ENCODE peak calls at places on chromosome 7, in six cellular contexts. One of them, this sample, is unnamed.

GRCh38 chr7:38318803-38319416 is 45.5 kb upstream of the TARP start:
- DNase-seq in tibial nerve: peak; percentile 40
- DNase-seq in GM06990: no peak
- DNase-seq in coronary artery: no peak
- DNase-seq in osteoblast: peak; percentile 89
- DNase-seq in IMR-90: peak; percentile 81
- DNase-seq in this sample: peak; percentile 75

GRCh38 chr7:121107923-121108498 is 119.5 kb downstream of the CPED1 start:
- DNase-seq in tibial nerve: no peak
- DNase-seq in IMR-90: peak; percentile 78
- DNase-seq in osteoblast: peak; percentile 55
- DNase-seq in GM06990: peak; percentile 13
- DNase-seq in coronary artery: no peak
- DNase-seq in this sample: peak; percentile 84

GRCh38 chr7:136698231-136698630 is 170.2 kb upstream of the CHRM2 start:
- DNase-seq in coronary artery: no peak
- DNase-seq in tibial nerve: no peak
- DNase-seq in osteoblast: no peak
- DNase-seq in GM06990: no peak
- DNase-seq in IMR-90: no peak
- DNase-seq in this sample: no peak

GRCh38 chr7:112081778-112082177 is 124.4 kb downstream of the DOCK4 start:
- DNase-seq in osteoblast: no peak
- DNase-seq in tibial nerve: no peak
- DNase-seq in GM06990: no peak
- DNase-seq in coronary artery: no peak
- DNase-seq in IMR-90: no peak
- DNase-seq in this sample: no peak

GRCh38 chr7:143172354-143172753 is 10.9 kb upstream of the TAS2R39 start:
- DNase-seq in GM06990: no peak
- DNase-seq in IMR-90: no peak
- DNase-seq in osteoblast: peak; percentile 18
- DNase-seq in coronary artery: no peak
- DNase-seq in tibial nerve: no peak
- DNase-seq in this sample: no peak

GRCh38 chr7:130141161-130141857 is 63.9 kb downstream of the TMEM209 start:
- DNase-seq in tibial nerve: peak; percentile 64
- DNase-seq in IMR-90: peak; percentile 73
- DNase-seq in coronary artery: no peak
- DNase-seq in GM06990: no peak
- DNase-seq in osteoblast: peak; percentile 98
- DNase-seq in this sample: peak; percentile 67

GRCh38 chr7:149598721-149599308 is 101.2 kb upstream of the ZNF746 start:
- DNase-seq in coronary artery: no peak
- DNase-seq in IMR-90: peak; percentile 38
- DNase-seq in tibial nerve: no peak
- DNase-seq in osteoblast: no peak
- DNase-seq in GM06990: peak; percentile 28
- DNase-seq in this sample: peak; percentile 40

GRCh38 chr7:109308816-109309215 is 739.1 kb downstream of the DNAJB9 start:
- DNase-seq in coronary artery: no peak
- DNase-seq in osteoblast: no peak
- DNase-seq in IMR-90: no peak
- DNase-seq in GM06990: no peak
- DNase-seq in tibial nerve: no peak
- DNase-seq in this sample: no peak

GRCh38 chr7:128740996-128741395 is 1.8 kb downstream of the CALU start:
- DNase-seq in tibial nerve: no peak
- DNase-seq in osteoblast: no peak
- DNase-seq in coronary artery: no peak
- DNase-seq in GM06990: no peak
- DNase-seq in IMR-90: no peak
- DNase-seq in this sample: no peak

GRCh38 chr7:48154792-48155413 is 16.4 kb upstream of the ABCA13 start:
- DNase-seq in GM06990: no peak
- DNase-seq in coronary artery: no peak
- DNase-seq in IMR-90: peak; percentile 57
- DNase-seq in tibial nerve: no peak
- DNase-seq in osteoblast: no peak
- DNase-seq in this sample: peak; percentile 64

GRCh38 chr7:139588632-139589031 is 65.1 kb downstream of the CLEC2L start:
- DNase-seq in coronary artery: no peak
- DNase-seq in IMR-90: peak; percentile 83
- DNase-seq in GM06990: no peak
- DNase-seq in tibial nerve: no peak
- DNase-seq in osteoblast: no peak
- DNase-seq in this sample: no peak

GRCh38 chr7:152886579-152887117 is 127.1 kb downstream of the ACTR3B start:
- DNase-seq in coronary artery: no peak
- DNase-seq in IMR-90: no peak
- DNase-seq in GM06990: no peak
- DNase-seq in tibial nerve: no peak
- DNase-seq in osteoblast: no peak
- DNase-seq in this sample: no peak

GRCh38 chr7:68269410-68269809 is 1272.8 kb downstream of the TYW1 start:
- DNase-seq in osteoblast: no peak
- DNase-seq in GM06990: no peak
- DNase-seq in coronary artery: no peak
- DNase-seq in IMR-90: no peak
- DNase-seq in tibial nerve: no peak
- DNase-seq in this sample: no peak

GRCh38 chr7:117072620-117073118 is 119.4 kb downstream of the ST7 start:
- DNase-seq in IMR-90: peak; percentile 71
- DNase-seq in osteoblast: peak; percentile 47
- DNase-seq in coronary artery: no peak
- DNase-seq in tibial nerve: peak; percentile 33
- DNase-seq in GM06990: no peak
- DNase-seq in this sample: no peak

GRCh38 chr7:522071-522937 is 2.7 kb upstream of the PDGFA start:
- DNase-seq in tibial nerve: peak; percentile 33
- DNase-seq in IMR-90: peak; percentile 32
- DNase-seq in coronary artery: no peak
- DNase-seq in GM06990: peak; percentile 74
- DNase-seq in osteoblast: peak; percentile 87
- DNase-seq in this sample: no peak

GRCh38 chr7:128003179-128003578 is 28.1 kb downstream of the LRRC4 start:
- DNase-seq in coronary artery: no peak
- DNase-seq in IMR-90: no peak
- DNase-seq in GM06990: peak; percentile 15
- DNase-seq in osteoblast: no peak
- DNase-seq in tibial nerve: no peak
- DNase-seq in this sample: no peak

GRCh38 chr7:91046322-91047088 is 217.7 kb upstream of the FZD1 start:
- DNase-seq in GM06990: no peak
- DNase-seq in tibial nerve: no peak
- DNase-seq in IMR-90: peak; percentile 28
- DNase-seq in coronary artery: no peak
- DNase-seq in osteoblast: no peak
- DNase-seq in this sample: no peak

GRCh38 chr7:121323515-121323914 is 5.3 kb upstream of the WNT16 start:
- DNase-seq in osteoblast: no peak
- DNase-seq in coronary artery: no peak
- DNase-seq in GM06990: no peak
- DNase-seq in IMR-90: no peak
- DNase-seq in tibial nerve: no peak
- DNase-seq in this sample: no peak

GRCh38 chr7:71343821-71344341 is 211.9 kb downstream of the GALNT17 start:
- DNase-seq in GM06990: no peak
- DNase-seq in tibial nerve: no peak
- DNase-seq in coronary artery: no peak
- DNase-seq in osteoblast: no peak
- DNase-seq in IMR-90: no peak
- DNase-seq in this sample: no peak

GRCh38 chr7:157151626-157152339 is 13.1 kb downstream of the UBE3C start:
- DNase-seq in coronary artery: no peak
- DNase-seq in tibial nerve: no peak
- DNase-seq in GM06990: no peak
- DNase-seq in IMR-90: no peak
- DNase-seq in osteoblast: peak; percentile 35
- DNase-seq in this sample: no peak

GRCh38 chr7:50976064-50976463 is 193.4 kb upstream of the GRB10 start:
- DNase-seq in coronary artery: no peak
- DNase-seq in osteoblast: no peak
- DNase-seq in IMR-90: no peak
- DNase-seq in GM06990: no peak
- DNase-seq in tibial nerve: no peak
- DNase-seq in this sample: no peak

GRCh38 chr7:46558482-46559193 is 637.6 kb upstream of the IGFBP3 start:
- DNase-seq in osteoblast: no peak
- DNase-seq in IMR-90: peak; percentile 45
- DNase-seq in coronary artery: no peak
- DNase-seq in GM06990: no peak
- DNase-seq in tibial nerve: no peak
- DNase-seq in this sample: peak; percentile 21

GRCh38 chr7:147182859-147183258 is 1066.3 kb downstream of the CNTNAP2 start:
- DNase-seq in IMR-90: peak; percentile 10
- DNase-seq in osteoblast: no peak
- DNase-seq in GM06990: no peak
- DNase-seq in coronary artery: no peak
- DNase-seq in tibial nerve: no peak
- DNase-seq in this sample: no peak

GRCh38 chr7:101702362-101702850 is 73.3 kb upstream of the MYL10 start:
- DNase-seq in coronary artery: no peak
- DNase-seq in GM06990: no peak
- DNase-seq in tibial nerve: no peak
- DNase-seq in osteoblast: no peak
- DNase-seq in IMR-90: no peak
- DNase-seq in this sample: peak; percentile 21

GRCh38 chr7:85184599-85185354 is 2.1 kb downstream of the SEMA3D start:
- DNase-seq in osteoblast: no peak
- DNase-seq in IMR-90: peak; percentile 37
- DNase-seq in GM06990: no peak
- DNase-seq in coronary artery: no peak
- DNase-seq in tibial nerve: no peak
- DNase-seq in this sample: peak; percentile 75

GRCh38 chr7:74542558-74543117 is 88.9 kb downstream of the GTF2IRD1 start:
- DNase-seq in tibial nerve: no peak
- DNase-seq in coronary artery: no peak
- DNase-seq in osteoblast: no peak
- DNase-seq in GM06990: no peak
- DNase-seq in IMR-90: no peak
- DNase-seq in this sample: no peak

DNA sequence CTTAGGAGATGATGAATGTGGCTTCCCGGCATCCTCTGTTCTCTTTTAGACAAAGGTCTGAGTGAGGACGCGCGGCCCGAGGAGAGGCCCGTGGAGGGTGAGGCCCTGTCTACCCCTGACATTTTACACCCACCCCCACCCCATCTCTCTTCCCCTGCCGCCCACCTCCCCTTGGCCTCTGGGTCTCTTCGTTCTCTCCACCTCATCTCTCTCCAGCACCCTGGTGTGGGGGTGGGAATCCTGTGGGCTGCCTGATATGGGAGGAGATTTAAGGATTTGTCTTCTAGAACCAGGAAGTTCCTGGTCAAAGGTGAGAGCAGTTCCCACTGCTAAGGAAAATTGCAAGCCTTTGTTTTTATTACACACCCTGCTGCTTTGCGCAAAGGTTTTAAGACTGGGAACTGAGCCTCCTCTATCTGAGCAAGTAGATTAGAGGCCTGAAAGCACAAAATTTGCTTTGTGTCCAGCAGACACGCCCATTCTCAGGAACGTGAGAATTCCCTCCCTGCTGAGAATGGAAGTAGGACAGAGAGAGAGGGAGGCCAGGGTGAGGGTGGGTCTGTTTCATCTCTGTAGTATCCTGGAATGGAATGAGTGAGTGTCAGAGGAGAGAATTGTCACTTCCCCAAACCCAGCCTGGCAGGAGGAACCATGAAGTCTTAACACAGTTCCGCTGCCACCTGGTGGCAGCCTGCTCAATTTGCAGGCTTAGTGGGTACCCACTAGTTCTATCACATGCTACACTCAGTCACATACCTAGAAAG is 91.2 kb downstream of the GTF2IRD1 start:
- DNase-seq in IMR-90: peak; percentile 64
- DNase-seq in coronary artery: no peak
- DNase-seq in tibial nerve: no peak
- DNase-seq in GM06990: no peak
- DNase-seq in osteoblast: no peak
- DNase-seq in this sample: peak; percentile 26
- TF ChIP-seq CTCF in IMR-90: peak; percentile 67
- TF ChIP-seq CTCF in coronary artery: no peak
- TF ChIP-seq CTCF in tibial nerve: no peak
- TF ChIP-seq CTCF in GM06990: peak; percentile 58
- TF ChIP-seq CTCF in osteoblast: peak; percentile 51
- TF ChIP-seq CTCF in this sample: peak; percentile 85

GRCh38 chr7:124856299-124856888 is 73.2 kb downstream of the POT1 start:
- DNase-seq in tibial nerve: no peak
- DNase-seq in GM06990: peak; percentile 23
- DNase-seq in IMR-90: peak; percentile 61
- DNase-seq in osteoblast: no peak
- DNase-seq in coronary artery: no peak
- DNase-seq in this sample: peak; percentile 42
- TF ChIP-seq CTCF in tibial nerve: peak; percentile 41
- TF ChIP-seq CTCF in GM06990: peak; percentile 56
- TF ChIP-seq CTCF in IMR-90: peak; percentile 71
- TF ChIP-seq CTCF in osteoblast: peak; percentile 67
- TF ChIP-seq CTCF in coronary artery: peak; percentile 26
- TF ChIP-seq CTCF in this sample: peak; percentile 84

GRCh38 chr7:140605337-140605736 is 35.3 kb downstream of the DENND2A start:
- DNase-seq in coronary artery: no peak
- DNase-seq in osteoblast: peak; percentile 73
- DNase-seq in GM06990: no peak
- DNase-seq in IMR-90: peak; percentile 96
- DNase-seq in tibial nerve: no peak
- DNase-seq in this sample: peak; percentile 89
- TF ChIP-seq CTCF in coronary artery: no peak
- TF ChIP-seq CTCF in osteoblast: no peak
- TF ChIP-seq CTCF in GM06990: no peak
- TF ChIP-seq CTCF in IMR-90: peak; percentile 40
- TF ChIP-seq CTCF in tibial nerve: no peak
- TF ChIP-seq CTCF in this sample: peak; percentile 58

DNA sequence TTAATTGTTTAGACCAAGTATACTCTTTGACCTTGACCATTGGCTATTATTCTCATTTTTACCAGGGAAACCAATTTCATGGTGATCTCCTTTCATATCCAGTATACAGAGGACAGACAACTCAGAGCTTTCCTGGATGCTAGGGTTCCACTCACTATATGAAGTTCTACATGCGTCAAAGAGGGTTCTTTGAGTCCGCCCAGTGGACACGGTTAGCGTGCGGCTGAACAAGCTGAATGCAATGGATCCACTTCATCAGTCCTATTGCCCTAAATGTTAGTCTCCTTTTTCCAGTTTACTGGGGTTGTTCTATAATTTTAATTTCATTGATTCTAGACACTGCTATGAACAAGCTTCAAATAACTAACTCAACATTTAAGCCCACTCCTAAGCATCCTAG is 162.4 kb upstream of the PCLO start:
- DNase-seq in tibial nerve: no peak
- DNase-seq in IMR-90: no peak
- DNase-seq in osteoblast: no peak
- DNase-seq in GM06990: no peak
- DNase-seq in coronary artery: no peak
- DNase-seq in this sample: no peak
- TF ChIP-seq CTCF in tibial nerve: no peak
- TF ChIP-seq CTCF in IMR-90: no peak
- TF ChIP-seq CTCF in osteoblast: no peak
- TF ChIP-seq CTCF in GM06990: no peak
- TF ChIP-seq CTCF in coronary artery: no peak
- TF ChIP-seq CTCF in this sample: no peak

This sample was measured in HFFc6.